ENCODE peak calls at places on chromosomes 2 and 18, in seven cellular contexts. Y, B, T, N, X, E and F are unnamed samples.

GRCh38 chr2:108215794-108216211 is 24.0 kb upstream of the SULT1C3 start:
- DNase-seq in E (peak), Y (peak), N (peak), B (peak), T (peak), X (peak), F (no peak)

GRCh38 chr2:12284487-12284886 is 432.2 kb upstream of the TRIB2 start:
- DNase-seq in X (no peak), Y (peak), E (no peak), B (no peak), T (no peak), N (peak), F (peak)

GRCh38 chr18:50429207-50429948 is 54.5 kb downstream of the SKA1 start:
- DNase-seq in E (no peak), B (no peak), X (no peak), Y (no peak), N (peak), T (no peak), F (peak)

GRCh38 chr2:227325824-227326195 is 759 bp downstream of the MFF start:
- DNase-seq in E (peak), Y (peak), X (no peak), B (peak), T (peak), N (peak), F (peak)

GRCh38 chr2:218405365-218406208 is 5.9 kb downstream of the CTDSP1 start:
- DNase-seq in X (peak), E (no peak), T (peak), N (no peak), Y (no peak), B (no peak), F (no peak)

GRCh38 chr2:221255862-221256261 is 316.2 kb downstream of the EPHA4 start:
- DNase-seq in B (no peak), N (no peak), Y (no peak), E (peak), T (no peak), X (peak), F (no peak)

GRCh38 chr2:233100192-233100998 is 40.3 kb downstream of the INPP5D start:
- DNase-seq in T (no peak), N (no peak), B (peak), E (no peak), X (peak), Y (no peak), F (no peak)

GRCh38 chr2:20381457-20381856 is 30.8 kb upstream of the PUM2 start:
- DNase-seq in B (no peak), Y (peak), E (no peak), X (no peak), T (no peak), N (peak), F (no peak)

GRCh38 chr2:19538411-19538963 is 180.1 kb upstream of the OSR1 start:
- DNase-seq in N (peak), X (no peak), Y (peak), E (no peak), T (no peak), B (peak), F (peak)

GRCh38 chr2:176088048-176088936 is 4.2 kb upstream of the HOXD13 start:
- DNase-seq in N (peak), T (peak), X (peak), Y (no peak), E (peak), B (peak), F (peak)

GRCh38 chr2:164840458-164840929 is 1.1 kb downstream of the COBLL1 start:
- DNase-seq in Y (peak), B (peak), T (peak), X (no peak), E (peak), N (no peak), F (peak)

GRCh38 chr2:189409647-189410046 is 31.6 kb upstream of the WDR75 start:
- DNase-seq in X (no peak), T (no peak), E (no peak), N (no peak), B (no peak), Y (no peak), F (no peak)

GRCh38 chr2:196609806-196610205 is 29.7 kb upstream of the CCDC150 start:
- DNase-seq in T (no peak), Y (no peak), B (no peak), X (no peak), N (no peak), E (no peak), F (no peak)

GRCh38 chr2:196617430-196617829 is 22.1 kb upstream of the CCDC150 start:
- DNase-seq in N (no peak), Y (no peak), B (no peak), T (no peak), X (no peak), E (no peak), F (no peak)

GRCh38 chr2:196610796-196611195 is 28.7 kb upstream of the CCDC150 start:
- DNase-seq in T (no peak), X (no peak), E (no peak), Y (no peak), N (no peak), B (no peak), F (no peak)

GRCh38 chr2:196618661-196619060 is 20.9 kb upstream of the CCDC150 start:
- DNase-seq in B (no peak), Y (no peak), X (no peak), E (no peak), N (no peak), T (no peak), F (no peak)

GRCh38 chr2:196613302-196613701 is 26.2 kb upstream of the CCDC150 start:
- DNase-seq in E (no peak), T (no peak), N (no peak), X (no peak), B (no peak), Y (no peak), F (no peak)
- TF ChIP-seq CTCF in E (peak), T (no peak), N (no peak), X (peak), B (no peak), Y (peak), F (no peak)

DNA sequence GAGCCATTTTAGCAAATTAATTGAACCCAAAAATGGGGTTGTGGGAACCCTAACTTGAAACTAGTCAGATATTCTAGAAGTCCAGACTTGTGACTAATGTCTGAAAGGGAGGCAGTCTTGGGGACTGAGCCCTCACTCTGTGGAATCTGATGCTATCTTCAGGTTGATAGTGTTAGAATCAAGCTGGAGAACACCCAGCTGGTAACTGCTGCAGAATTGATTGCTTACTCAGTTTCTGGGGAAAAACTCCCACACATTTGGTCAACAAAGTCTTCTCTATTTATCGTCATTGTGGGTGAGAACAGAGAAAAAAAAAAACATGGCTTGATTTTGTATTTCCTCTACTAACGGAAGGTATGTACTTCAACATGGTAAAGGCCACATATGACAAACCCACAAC is 1925.8 kb upstream of the CELF4 start:
- DNase-seq in N (no peak), E (no peak), X (no peak), Y (no peak), T (no peak), B (no peak), F (no peak)
- H3K27ac ChIP-seq in N (no peak), E (no peak), X (no peak), Y (no peak), T (no peak), B (no peak), F (no peak)

GRCh38 chr2:54109848-54110247 is 5.6 kb upstream of the ACYP2 start:
- DNase-seq in X (no peak), B (no peak), E (no peak), N (no peak), T (no peak), Y (no peak), F (no peak)

GRCh38 chr2:54114936-54115283 is 505 bp upstream of the ACYP2 start:
- DNase-seq in T (no peak), N (no peak), Y (no peak), E (no peak), B (no peak), X (no peak), F (no peak)

GRCh38 chr2:54120950-54121349 is 5.5 kb downstream of the ACYP2 start:
- DNase-seq in E (no peak), B (no peak), N (no peak), T (no peak), Y (no peak), X (no peak), F (no peak)

GRCh38 chr2:54115284-54116137 is at the start of gene ACYP2:
- DNase-seq in N (peak), T (peak), X (peak), E (peak), B (peak), Y (peak), F (peak)
- TF ChIP-seq CTCF in N (peak), T (peak), X (peak), E (no peak), B (peak), Y (peak), F (no peak)

GRCh38 chr2:237139123-237139675 is 53.5 kb downstream of the COPS8 start:
- DNase-seq in N (no peak), E (no peak), B (no peak), T (no peak), Y (no peak), X (no peak), F (no peak)

GRCh38 chr2:237143676-237144440 is 58.2 kb downstream of the COPS8 start:
- DNase-seq in Y (no peak), E (no peak), N (peak), X (no peak), T (no peak), B (no peak), F (no peak)

GRCh38 chr2:237143118-237143517 is 57.4 kb downstream of the COPS8 start:
- DNase-seq in X (no peak), Y (no peak), N (no peak), B (no peak), E (no peak), T (peak), F (no peak)

GRCh38 chr2:237140689-237141285 is 55.1 kb downstream of the COPS8 start:
- DNase-seq in T (no peak), B (no peak), Y (no peak), X (no peak), N (no peak), E (no peak), F (no peak)

DNA sequence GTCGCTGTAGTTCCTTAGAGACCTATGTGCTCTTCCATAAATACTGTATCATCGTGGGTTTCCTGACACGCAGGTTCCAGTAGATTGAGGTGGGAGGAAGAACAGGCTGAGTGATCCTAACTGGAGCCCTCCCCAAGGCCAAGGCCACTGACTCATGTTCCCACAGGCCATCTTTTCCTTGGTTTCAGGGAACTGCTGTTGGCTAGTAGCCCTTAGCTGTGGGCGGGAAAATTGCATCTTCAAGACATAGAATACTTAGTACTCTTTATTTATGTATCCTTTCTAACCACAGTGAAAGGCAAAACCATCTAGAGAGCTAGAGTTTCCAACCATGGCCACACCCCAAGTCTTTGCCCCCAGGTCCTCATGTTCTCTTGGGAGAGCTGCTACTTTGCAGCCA is 55.9 kb downstream of the COPS8 start:
- DNase-seq in T (peak), X (no peak), Y (peak), B (no peak), N (peak), E (no peak), F (no peak)
- H3K27ac ChIP-seq in T (no peak), X (no peak), Y (no peak), B (no peak), N (no peak), E (no peak), F (peak)

GRCh38 chr2:54594048-54594447 is 129.4 kb upstream of the EML6 start:
- DNase-seq in Y (no peak), T (no peak), X (no peak), E (no peak), B (no peak), N (no peak), F (no peak)

GRCh38 chr2:54595161-54595803 is 128.2 kb upstream of the EML6 start:
- DNase-seq in Y (no peak), B (no peak), E (no peak), X (no peak), T (no peak), N (no peak), F (no peak)

GRCh38 chr2:54597153-54597827 is 126.2 kb upstream of the EML6 start:
- DNase-seq in E (no peak), T (no peak), N (peak), X (no peak), Y (no peak), B (peak), F (no peak)

GRCh38 chr2:54598347-54599325 is 124.8 kb upstream of the EML6 start:
- DNase-seq in Y (no peak), B (no peak), E (no peak), N (peak), T (no peak), X (no peak), F (no peak)

GRCh38 chr2:54595999-54596903 is 127.2 kb upstream of the EML6 start:
- DNase-seq in X (no peak), E (peak), Y (no peak), N (no peak), T (no peak), B (no peak), F (no peak)
- TF ChIP-seq CTCF in X (no peak), E (no peak), Y (no peak), N (no peak), T (no peak), B (no peak), F (no peak)

DNA sequence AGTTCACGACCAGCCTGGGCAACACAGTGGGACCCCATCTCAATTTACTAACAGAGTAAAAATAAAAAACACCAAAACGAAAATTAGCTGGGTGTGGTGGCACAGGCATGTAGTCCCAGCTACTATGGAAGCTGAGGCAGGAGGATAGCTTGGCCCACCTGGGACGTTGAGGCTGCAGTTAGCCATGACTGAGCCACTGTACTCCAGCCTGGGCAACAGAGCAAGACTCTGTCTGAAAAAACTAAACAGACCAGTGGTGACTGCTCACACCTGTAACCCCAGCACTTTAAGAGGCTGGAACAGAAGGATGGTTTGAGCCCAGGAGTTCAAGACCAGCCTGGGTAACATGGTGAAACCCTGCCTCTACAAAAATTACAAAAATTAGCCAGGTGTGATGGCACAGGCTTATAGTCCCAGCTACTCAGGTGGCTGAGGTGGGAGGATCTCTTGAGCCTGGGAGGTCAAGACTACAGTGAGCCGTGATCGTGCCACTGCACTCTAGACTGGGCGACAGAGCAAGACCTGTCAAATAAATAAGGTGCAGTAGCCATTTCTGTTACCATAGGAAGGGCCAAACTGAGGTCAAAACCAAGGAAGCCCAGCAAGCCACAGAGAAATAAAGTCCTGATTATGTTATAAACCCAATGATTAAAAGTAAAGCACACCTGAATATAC is 14.0 kb downstream of the USP34 start:
- DNase-seq in Y (no peak), N (no peak), T (no peak), E (no peak), B (peak), X (peak), F (no peak)
- H3K27ac ChIP-seq in Y (no peak), N (no peak), T (no peak), E (no peak), B (no peak), X (no peak), F (no peak)

GRCh38 chr2:153519260-153519875 is 40.8 kb upstream of the RPRM start:
- DNase-seq in B (peak), Y (peak), E (no peak), X (peak), T (peak), N (peak), F (peak)
- TF ChIP-seq CTCF in B (peak), Y (peak), E (peak), X (peak), T (peak), N (peak), F (peak)